ENCODE peak calls at places on chromosomes 2 and 18, in five cellular contexts. J, Q, M, F and D are unnamed samples.

GRCh38 chr2:46142546-46143329 is 154.5 kb upstream of the EPAS1 start:
- DNase-seq in M (no peak), F (no peak), J (no peak), Q (no peak), D (no peak)

GRCh38 chr2:70937866-70938579 is 2.3 kb downstream of the ATP6V1B1 start:
- DNase-seq in F (no peak), M (no peak), J (no peak), Q (no peak), D (no peak)

GRCh38 chr2:126761256-126761980 is 105.5 kb downstream of the GYPC start:
- DNase-seq in F (no peak), M (no peak), J (no peak), Q (no peak), D (no peak)

GRCh38 chr2:39607538-39608211 is 58.0 kb upstream of the TMEM178A start:
- DNase-seq in Q (no peak), M (no peak), F (no peak), J (no peak), D (no peak)

GRCh38 chr18:3649559-3650426 is 199.8 kb downstream of the TGIF1 start:
- DNase-seq in J (no peak), F (no peak), M (no peak), Q (no peak), D (no peak)

GRCh38 chr2:1625281-1626001 is 118.9 kb downstream of the PXDN start:
- DNase-seq in F (peak), Q (no peak), J (peak), M (no peak), D (peak)

GRCh38 chr2:3282056-3282998 is 95.3 kb downstream of the EIPR1 start:
- DNase-seq in Q (no peak), M (no peak), J (peak), F (peak), D (no peak)

GRCh38 chr2:240737958-240738357 is 46.3 kb downstream of the AQP12A start:
- DNase-seq in Q (no peak), F (no peak), J (no peak), M (no peak), D (no peak)

GRCh38 chr2:227033471-227034148 is 130.4 kb downstream of the COL4A4 start:
- DNase-seq in M (peak), J (no peak), Q (peak), F (peak), D (peak)

GRCh38 chr2:144515694-144516416 is 4.1 kb downstream of the ZEB2 start:
- DNase-seq in J (no peak), Q (peak), F (no peak), M (peak), D (no peak)

GRCh38 chr18:4455113-4455811 is at the start of gene DLGAP1:
- DNase-seq in Q (peak), F (no peak), J (peak), M (no peak), D (no peak)

GRCh38 chr2:235808366-235808765 is 314.5 kb downstream of the AGAP1 start:
- DNase-seq in Q (no peak), M (no peak), J (no peak), F (no peak), D (no peak)

GRCh38 chr2:59888015-59888414 is 665.4 kb downstream of the BCL11A start:
- DNase-seq in M (peak), F (no peak), Q (peak), J (no peak), D (no peak)

GRCh38 chr2:72901426-72901825 is 14.2 kb downstream of the SPR start:
- DNase-seq in Q (no peak), M (no peak), J (no peak), F (no peak), D (no peak)

GRCh38 chr2:1504311-1504750 is 91.1 kb downstream of the TPO start:
- DNase-seq in Q (no peak), F (no peak), J (no peak), M (no peak), D (no peak)

GRCh38 chr18:22485808-22486244 is 68.1 kb upstream of the CTAGE1 start:
- DNase-seq in M (no peak), Q (no peak), F (no peak), J (no peak), D (no peak)

GRCh38 chr2:207662203-207662602 is 37.0 kb upstream of the METTL21A start:
- DNase-seq in J (no peak), M (peak), F (no peak), Q (no peak), D (no peak)

GRCh38 chr2:132668986-132669853 is 785 bp downstream of the LYPD1 start:
- DNase-seq in F (no peak), Q (peak), M (no peak), J (no peak), D (no peak)

GRCh38 chr18:77554061-77554460 is 304.4 kb downstream of the GALR1 start:
- DNase-seq in F (no peak), M (no peak), Q (no peak), J (no peak), D (no peak)

GRCh38 chr2:126657146-126657635 is 1.2 kb downstream of the GYPC start:
- DNase-seq in M (no peak), Q (peak), F (peak), J (peak), D (peak)

GRCh38 chr2:9032555-9032954 is 29.1 kb upstream of the MBOAT2 start:
- DNase-seq in Q (no peak), F (no peak), J (no peak), M (no peak), D (no peak)

GRCh38 chr2:190804182-190804795 is 76.3 kb upstream of the GLS start:
- DNase-seq in J (no peak), M (peak), F (no peak), Q (peak), D (no peak)

GRCh38 chr18:50432915-50433314 is 58.1 kb downstream of the SKA1 start:
- DNase-seq in J (no peak), Q (no peak), M (no peak), F (no peak), D (no peak)

GRCh38 chr2:200127852-200128251 is 172.5 kb downstream of the MAIP1 start:
- DNase-seq in M (no peak), J (no peak), F (peak), Q (no peak), D (no peak)

GRCh38 chr2:192697880-192698279 is 503.1 kb upstream of the TMEFF2 start:
- DNase-seq in M (no peak), Q (no peak), F (no peak), J (no peak), D (no peak)

GRCh38 chr2:173866858-173867620 is 98.1 kb downstream of the SP3 start:
- DNase-seq in F (no peak), M (no peak), J (no peak), Q (no peak), D (peak)

GRCh38 chr2:220157312-220157711 is 529.9 kb downstream of the SLC4A3 start:
- DNase-seq in M (no peak), F (no peak), Q (no peak), J (no peak), D (no peak)

GRCh38 chr2:241314181-241314932 is 1.1 kb downstream of the HDLBP start:
- DNase-seq in M (no peak), J (no peak), Q (no peak), F (peak), D (no peak)

GRCh38 chr2:235026137-235026536 is 74.3 kb downstream of the SH3BP4 start:
- DNase-seq in J (peak), M (no peak), Q (no peak), F (peak), D (peak)

GRCh38 chr2:231785822-231786176 is 446 bp upstream of the COPS7B start:
- DNase-seq in F (no peak), Q (no peak), J (no peak), M (peak), D (no peak)